ENCODE peak calls at places on chromosome 12, in four cellular contexts. F is astrocyte, O is Peyer's patch, P is substantia nigra. V is an unnamed sample.

GRCh38 chr12:128969480-128970055 is 116.3 kb downstream of the GLT1D1 start:
- DNase-seq in O (no peak), F (no peak), P (no peak), V (no peak)

GRCh38 chr12:109082751-109083150 is 10.5 kb downstream of the ALKBH2 start:
- DNase-seq in F (no peak), O (no peak), P (no peak), V (no peak)

GRCh38 chr12:128586630-128587029 is 237.1 kb downstream of the SLC15A4 start:
- DNase-seq in P (no peak), F (no peak), O (no peak), V (no peak)

GRCh38 chr12:64006211-64006610 is 161.7 kb downstream of the SRGAP1 start:
- DNase-seq in P (no peak), O (no peak), F (peak), V (no peak)

GRCh38 chr12:56571131-56571530 is 49.5 kb downstream of the RBMS2 start:
- DNase-seq in P (no peak), O (no peak), F (no peak), V (no peak)

GRCh38 chr12:14946856-14947255 is 8.5 kb upstream of the ERP27 start:
- DNase-seq in P (no peak), O (no peak), F (no peak), V (no peak)

GRCh38 chr12:59646636-59647035 is 50.8 kb downstream of the SLC16A7 start:
- DNase-seq in P (no peak), O (no peak), F (no peak), V (no peak)

GRCh38 chr12:65634626-65635331 is 189.5 kb upstream of the HMGA2 start:
- DNase-seq in O (no peak), F (peak), P (no peak), V (no peak)

GRCh38 chr12:18108611-18109010 is 18.6 kb upstream of the RERGL start:
- DNase-seq in F (no peak), P (no peak), O (no peak), V (no peak)

GRCh38 chr12:13390381-13390856 is 193.9 kb downstream of the EMP1 start:
- DNase-seq in P (peak), F (peak), O (peak), V (peak)

GRCh38 chr12:63862187-63863107 is 17.9 kb downstream of the SRGAP1 start:
- DNase-seq in O (peak), F (peak), P (no peak), V (no peak)

GRCh38 chr12:82326905-82327503 is 31.2 kb downstream of the CCDC59 start:
- DNase-seq in P (no peak), F (peak), O (no peak), V (no peak)

GRCh38 chr12:92047058-92047826 is 98.4 kb downstream of the BTG1 start:
- DNase-seq in O (no peak), P (no peak), F (no peak), V (no peak)

GRCh38 chr12:15485466-15485865 is 163.2 kb downstream of the PTPRO start:
- DNase-seq in P (no peak), O (no peak), F (no peak), V (no peak)

GRCh38 chr12:52865090-52865944 is 16.5 kb upstream of the KRT78 start:
- DNase-seq in P (no peak), O (peak), F (peak), V (peak)

GRCh38 chr12:119245904-119246494 is 67.3 kb downstream of the HSPB8 start:
- DNase-seq in F (no peak), P (no peak), O (no peak), V (no peak)

GRCh38 chr12:92403210-92404175 is 257.8 kb upstream of the BTG1 start:
- DNase-seq in P (no peak), O (no peak), F (no peak), V (no peak)

GRCh38 chr12:52127683-52128450 is 48.4 kb downstream of the SMIM41 start:
- DNase-seq in O (no peak), F (no peak), P (no peak), V (no peak)

GRCh38 chr12:124625867-124626675 is 58.7 kb upstream of the NCOR2 start:
- DNase-seq in F (peak), P (no peak), O (peak), V (peak)

GRCh38 chr12:11681211-11681610 is 31.7 kb downstream of the ETV6 start:
- DNase-seq in F (peak), P (no peak), O (no peak), V (no peak)

GRCh38 chr12:130932061-130932650 is 21.6 kb upstream of the ADGRD1 start:
- DNase-seq in P (no peak), O (no peak), F (no peak), V (no peak)

GRCh38 chr12:106657499-106657898 is 74.7 kb downstream of the RFX4 start:
- DNase-seq in P (no peak), F (no peak), O (no peak), V (no peak)

GRCh38 chr12:26121841-26122680 is 2.8 kb downstream of the BHLHE41 start:
- DNase-seq in P (no peak), O (peak), F (no peak), V (no peak)

GRCh38 chr12:15829949-15830348 is 40.8 kb upstream of the EPS8 start:
- DNase-seq in P (no peak), O (no peak), F (peak), V (no peak)

GRCh38 chr12:100737168-100737567 is 57.4 kb upstream of the ANO4 start:
- DNase-seq in F (no peak), P (no peak), O (no peak), V (no peak)

GRCh38 chr12:115998119-115998633 is 279.3 kb downstream of the MED13L start:
- DNase-seq in F (peak), O (no peak), P (no peak), V (no peak)

GRCh38 chr12:37543131-37543965 is 773.2 kb upstream of the ALG10B start:
- DNase-seq in O (no peak), F (no peak), P (no peak), V (no peak)

GRCh38 chr12:106984588-106985137 is 2.3 kb downstream of the MTERF2 start:
- DNase-seq in P (no peak), F (no peak), O (no peak), V (no peak)

GRCh38 chr12:32893458-32893857 is 3.1 kb downstream of the PKP2 start:
- DNase-seq in P (no peak), F (peak), O (no peak), V (no peak)

GRCh38 chr12:46402861-46403731 is 30.5 kb upstream of the SLC38A2 start:
- DNase-seq in F (peak), P (no peak), O (no peak), V (no peak)

GRCh38 chr12:106973545-106973944 is 13.4 kb downstream of the MTERF2 start:
- DNase-seq in F (no peak), O (no peak), P (no peak), V (no peak)

GRCh38 chr12:106601031-106601430 is 18.2 kb downstream of the RFX4 start:
- DNase-seq in F (no peak), O (no peak), P (no peak), V (no peak)

GRCh38 chr12:76186507-76186906 is 102.0 kb upstream of the NAP1L1 start:
- DNase-seq in F (peak), P (no peak), O (no peak), V (no peak)

GRCh38 chr12:100741084-100741711 is 53.4 kb upstream of the ANO4 start:
- DNase-seq in P (no peak), F (no peak), O (no peak), V (no peak)

GRCh38 chr12:19338405-19338804 is 100.9 kb upstream of the AEBP2 start:
- DNase-seq in F (peak), O (no peak), P (no peak), V (no peak)

GRCh38 chr12:52014567-52015392 is 8.0 kb downstream of the TAMALIN start:
- DNase-seq in F (peak), O (no peak), P (no peak), V (no peak)

GRCh38 chr12:48865141-48865440 is 579 bp downstream of the RND1 start:
- DNase-seq in O (no peak), F (no peak), P (no peak), V (no peak)

GRCh38 chr12:106138646-106139421 is at the start of gene NUAK1:
- DNase-seq in O (peak), F (peak), P (peak), V (peak)

GRCh38 chr12:122790393-122791075 is 16.2 kb downstream of the CCDC62 start:
- DNase-seq in O (no peak), P (no peak), F (peak), V (no peak)
- H3K27ac ChIP-seq in O (no peak), P (no peak), F (no peak), V (no peak)

DNA sequence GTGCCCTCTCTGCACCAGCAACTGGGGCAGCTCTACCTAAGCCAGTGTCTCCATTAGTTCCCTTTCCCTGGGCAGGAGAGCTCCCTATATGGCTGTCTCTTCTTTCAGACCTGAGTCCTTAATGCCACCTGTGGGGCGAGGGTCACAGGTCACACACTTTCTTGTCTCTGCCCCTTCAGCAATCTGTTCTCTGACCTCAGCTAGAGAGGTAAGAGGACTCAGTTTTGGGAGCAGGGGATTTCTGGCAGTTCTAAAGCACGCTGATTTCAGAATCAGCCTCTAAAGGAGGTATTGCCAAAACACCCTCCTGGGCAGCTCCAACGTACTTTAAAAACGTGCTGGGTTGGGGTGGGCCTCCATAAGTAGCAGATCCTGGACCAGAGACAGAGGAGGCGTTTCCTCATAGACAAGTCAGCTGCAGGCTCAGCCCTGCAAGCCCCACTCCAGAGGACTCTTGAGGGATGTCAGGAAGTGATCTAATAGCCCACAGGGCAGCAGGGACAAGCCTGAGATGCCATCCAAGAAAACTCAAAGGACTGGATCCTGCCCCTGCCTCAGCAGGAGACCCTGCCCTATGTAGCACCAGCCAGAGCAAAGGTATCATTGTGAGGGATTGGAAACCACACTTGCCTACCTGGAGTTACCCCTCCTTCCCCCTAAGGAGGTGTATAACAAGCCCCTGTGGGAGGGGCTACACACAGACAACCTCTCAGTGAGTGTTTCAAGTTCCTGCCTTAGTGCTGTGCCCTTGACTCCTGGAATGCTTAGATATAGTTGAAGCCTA is 8.6 kb downstream of the CTDSP2 start:
- DNase-seq in O (no peak), F (peak), P (no peak), V (no peak)
- H3K27ac ChIP-seq in O (peak), F (peak), P (peak), V (no peak)

GRCh38 chr12:4286771-4287317 is 13.3 kb downstream of the CCND2 start:
- DNase-seq in P (no peak), F (no peak), O (no peak), V (no peak)
- H3K27ac ChIP-seq in P (no peak), F (no peak), O (peak), V (no peak)

GRCh38 chr12:120964298-120964697 is 14.0 kb upstream of the HNF1A start:
- DNase-seq in O (no peak), F (no peak), P (no peak), V (no peak)

GRCh38 chr12:120959111-120959878 is 19.0 kb upstream of the HNF1A start:
- DNase-seq in P (no peak), F (no peak), O (peak), V (no peak)

GRCh38 chr12:120962487-120963054 is 15.8 kb upstream of the HNF1A start:
- DNase-seq in F (no peak), P (no peak), O (no peak), V (no peak)

GRCh38 chr12:120961604-120962486 is 16.5 kb upstream of the HNF1A start:
- DNase-seq in P (no peak), F (no peak), O (peak), V (no peak)

DNA sequence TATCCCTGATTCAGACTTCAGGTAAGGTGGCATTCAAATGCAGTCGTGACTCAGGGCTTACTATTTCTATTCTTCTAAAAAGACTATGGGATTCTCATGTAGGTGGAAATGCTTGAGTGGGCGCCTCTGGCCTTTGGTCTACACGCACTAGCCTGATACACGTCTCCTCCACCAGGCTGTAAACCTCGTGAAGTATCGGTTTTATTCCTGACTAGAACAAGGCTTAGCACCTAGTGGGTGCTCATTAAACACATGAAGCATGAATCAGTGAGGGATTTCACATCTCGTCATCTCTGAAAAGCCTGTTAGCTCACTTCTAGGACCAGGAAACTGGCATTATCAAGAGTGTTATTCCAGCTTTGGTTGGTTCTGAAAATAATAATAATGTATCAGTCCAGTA is 17.7 kb upstream of the HNF1A start:
- DNase-seq in O (no peak), P (no peak), F (no peak), V (no peak)
- H3K27ac ChIP-seq in O (peak), P (no peak), F (no peak), V (no peak)

DNA sequence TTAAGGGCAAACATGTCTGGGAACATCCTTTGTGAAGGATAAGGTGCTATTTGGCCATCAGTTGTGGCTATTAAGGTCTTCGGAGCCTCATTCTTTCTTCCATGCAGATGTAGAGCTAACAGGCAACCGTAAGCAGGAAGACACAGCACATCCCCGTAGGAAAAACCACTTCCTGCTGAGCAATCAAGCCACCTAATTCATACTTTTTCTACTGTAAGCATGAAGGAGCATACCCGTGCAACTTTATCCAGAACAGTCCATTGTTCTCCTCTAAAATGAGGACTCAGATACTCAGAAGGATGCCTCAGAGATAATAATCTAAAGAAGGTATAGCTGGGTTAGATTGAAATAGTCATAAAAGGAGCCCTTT is 232.0 kb downstream of the PPM1H start:
- DNase-seq in F (peak), O (no peak), P (no peak), V (no peak)
- H3K27ac ChIP-seq in F (peak), O (peak), P (no peak), V (no peak)

GRCh38 chr12:104669851-104670337 is 213.1 kb downstream of the CHST11 start:
- DNase-seq in F (peak), P (no peak), O (no peak), V (peak)

GRCh38 chr12:104672096-104672445 is 215.3 kb downstream of the CHST11 start:
- DNase-seq in O (no peak), F (no peak), P (no peak), V (no peak)

GRCh38 chr12:104670439-104671406 is 214.0 kb downstream of the CHST11 start:
- DNase-seq in O (no peak), F (no peak), P (no peak), V (no peak)

GRCh38 chr12:104672501-104673265 is 215.9 kb downstream of the CHST11 start:
- DNase-seq in O (no peak), F (peak), P (no peak), V (no peak)

GRCh38 chr12:104671407-104672095 is 214.8 kb downstream of the CHST11 start:
- DNase-seq in O (peak), F (peak), P (peak), V (peak)
- H3K27ac ChIP-seq in O (no peak), F (peak), P (no peak), V (no peak)

GRCh38 chr12:1925125-1925963 is 6.9 kb upstream of the CACNA2D4 start:
- DNase-seq in P (no peak), O (peak), F (no peak), V (no peak)
- H3K27ac ChIP-seq in P (no peak), O (no peak), F (no peak), V (no peak)

GRCh38 chr12:2453076-2453806 is 341.5 kb upstream of the FKBP4 start:
- DNase-seq in F (no peak), P (no peak), O (no peak), V (no peak)
- H3K27ac ChIP-seq in F (no peak), P (no peak), O (no peak), V (no peak)

DNA sequence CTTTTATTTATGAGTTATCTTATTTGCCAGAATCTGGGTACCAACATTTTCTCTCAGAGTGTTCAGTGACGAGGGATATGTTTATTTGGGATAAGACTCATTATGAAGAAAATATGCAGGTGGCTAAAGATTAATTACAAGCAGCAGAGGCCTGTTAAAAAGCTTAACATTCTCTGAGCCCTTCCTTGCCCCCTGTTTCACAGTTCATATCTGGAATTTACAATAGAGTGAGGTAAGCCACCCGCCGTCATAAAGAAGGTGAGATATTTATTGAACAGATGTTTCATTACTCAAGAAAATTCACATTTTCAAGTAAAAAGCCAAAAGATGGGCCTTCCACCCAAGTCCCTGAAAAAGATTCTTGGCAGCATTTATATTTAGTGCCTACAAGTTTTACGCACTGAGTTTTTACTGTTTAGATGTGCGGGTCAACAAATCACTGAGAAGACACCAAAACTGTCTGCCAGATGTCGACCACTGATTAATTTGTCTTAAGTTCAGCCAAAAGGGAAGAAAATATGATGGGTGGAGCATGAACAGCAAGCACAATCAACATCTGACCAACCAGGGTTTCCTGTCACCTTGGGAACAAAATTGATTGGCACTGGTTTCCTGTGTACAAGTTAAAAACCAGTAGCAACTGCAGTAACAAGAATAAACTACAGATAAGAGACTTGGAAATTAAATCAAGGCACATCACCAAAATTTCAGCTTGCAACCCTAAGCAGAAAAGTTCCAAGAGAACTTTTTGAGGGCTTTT is 85.5 kb upstream of the PTPRB start:
- DNase-seq in P (no peak), F (peak), O (no peak), V (no peak)
- H3K27ac ChIP-seq in P (no peak), F (no peak), O (no peak), V (no peak)

GRCh38 chr12:103850429-103850828 is 9.4 kb upstream of the NT5DC3 start:
- DNase-seq in P (no peak), O (no peak), F (no peak), V (no peak)

GRCh38 chr12:103855036-103855712 is 14.1 kb upstream of the NT5DC3 start:
- DNase-seq in P (no peak), F (peak), O (no peak), V (no peak)

GRCh38 chr12:103851127-103851526 is 10.1 kb upstream of the NT5DC3 start:
- DNase-seq in P (no peak), F (peak), O (no peak), V (no peak)

GRCh38 chr12:103854372-103854973 is 13.4 kb upstream of the NT5DC3 start:
- DNase-seq in O (no peak), F (no peak), P (no peak), V (no peak)

DNA sequence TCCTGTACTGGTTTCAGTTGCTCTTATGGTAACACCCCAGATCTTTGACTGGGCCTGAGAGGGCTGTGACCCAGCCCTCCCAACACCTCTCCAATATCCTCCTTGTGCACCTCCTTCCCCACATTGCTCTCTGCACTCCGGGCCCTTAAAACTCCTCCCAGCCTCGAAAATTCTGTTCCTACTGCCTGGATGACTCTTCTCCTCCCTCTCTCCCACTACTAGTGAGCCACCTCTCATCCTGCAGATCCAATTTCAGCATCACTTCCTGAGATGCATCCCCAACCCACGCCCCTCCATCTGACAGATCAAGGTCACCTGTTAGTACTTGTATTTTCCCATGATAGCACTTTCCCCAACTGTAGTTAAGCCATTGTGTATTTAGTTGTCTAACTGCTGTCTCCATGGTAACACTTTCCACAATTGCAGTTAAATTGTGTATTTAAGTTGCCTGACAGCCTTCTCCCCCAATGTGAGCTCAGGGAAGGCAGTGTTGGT is 11.5 kb upstream of the NT5DC3 start:
- DNase-seq in F (peak), P (no peak), O (no peak), V (no peak)
- H3K27ac ChIP-seq in F (no peak), P (no peak), O (no peak), V (no peak)

V was measured in ovary.